ENCODE peak calls at places on chromosomes 13 and 19, in seven cellular contexts. One of them, this sample, is unnamed.

GRCh38 chr19:56810260-56810659 is 30.3 kb downstream of the PEG3 start:
- DNase-seq in GM06990: no peak
- DNase-seq in lower lobe of right lung: no peak
- DNase-seq in brain microvascular endothelial cell: no peak
- DNase-seq in cardiac muscle cell: no peak
- DNase-seq in tibial nerve: no peak
- DNase-seq in astrocyte of the spinal cord: no peak
- DNase-seq in this sample: no peak

GRCh38 chr19:2385053-2385721 is 25.1 kb downstream of the TMPRSS9 start:
- DNase-seq in GM06990: no peak
- DNase-seq in lower lobe of right lung: no peak
- DNase-seq in brain microvascular endothelial cell: peak
- DNase-seq in cardiac muscle cell: peak
- DNase-seq in tibial nerve: no peak
- DNase-seq in astrocyte of the spinal cord: peak
- DNase-seq in this sample: peak

GRCh38 chr13:26019881-26020535 is 31.8 kb downstream of the SHISA2 start:
- DNase-seq in GM06990: no peak
- DNase-seq in lower lobe of right lung: no peak
- DNase-seq in brain microvascular endothelial cell: peak
- DNase-seq in cardiac muscle cell: peak
- DNase-seq in tibial nerve: no peak
- DNase-seq in astrocyte of the spinal cord: peak
- DNase-seq in this sample: peak

GRCh38 chr13:18998389-18998788 is 183.2 kb downstream of the TUBA3C start:
- DNase-seq in GM06990: no peak
- DNase-seq in lower lobe of right lung: no peak
- DNase-seq in brain microvascular endothelial cell: no peak
- DNase-seq in cardiac muscle cell: no peak
- DNase-seq in tibial nerve: no peak
- DNase-seq in astrocyte of the spinal cord: no peak
- DNase-seq in this sample: no peak

GRCh38 chr19:2173841-2174577 is 10.3 kb downstream of the DOT1L start:
- DNase-seq in GM06990: no peak
- DNase-seq in lower lobe of right lung: no peak
- DNase-seq in brain microvascular endothelial cell: no peak
- DNase-seq in cardiac muscle cell: no peak
- DNase-seq in tibial nerve: no peak
- DNase-seq in astrocyte of the spinal cord: no peak
- DNase-seq in this sample: no peak

GRCh38 chr19:38001158-38001781 is 94.3 kb downstream of the SIPA1L3 start:
- DNase-seq in GM06990: no peak
- DNase-seq in lower lobe of right lung: no peak
- DNase-seq in brain microvascular endothelial cell: no peak
- DNase-seq in cardiac muscle cell: no peak
- DNase-seq in tibial nerve: no peak
- DNase-seq in astrocyte of the spinal cord: no peak
- DNase-seq in this sample: no peak

GRCh38 chr19:6216996-6217751 is 62.6 kb downstream of the MLLT1 start:
- DNase-seq in GM06990: no peak
- DNase-seq in lower lobe of right lung: peak
- DNase-seq in brain microvascular endothelial cell: peak
- DNase-seq in cardiac muscle cell: peak
- DNase-seq in tibial nerve: no peak
- DNase-seq in astrocyte of the spinal cord: peak
- DNase-seq in this sample: peak

GRCh38 chr13:46778879-46779278 is 18.1 kb downstream of the ESD start:
- DNase-seq in GM06990: no peak
- DNase-seq in lower lobe of right lung: no peak
- DNase-seq in brain microvascular endothelial cell: no peak
- DNase-seq in cardiac muscle cell: peak
- DNase-seq in tibial nerve: no peak
- DNase-seq in astrocyte of the spinal cord: peak
- DNase-seq in this sample: peak

GRCh38 chr19:728011-728410 is 19.3 kb downstream of the PALM start:
- DNase-seq in GM06990: no peak
- DNase-seq in lower lobe of right lung: peak
- DNase-seq in brain microvascular endothelial cell: no peak
- DNase-seq in cardiac muscle cell: peak
- DNase-seq in tibial nerve: no peak
- DNase-seq in astrocyte of the spinal cord: no peak
- DNase-seq in this sample: peak

GRCh38 chr19:31096047-31096446 is 253.2 kb downstream of the TSHZ3 start:
- DNase-seq in GM06990: no peak
- DNase-seq in lower lobe of right lung: no peak
- DNase-seq in brain microvascular endothelial cell: no peak
- DNase-seq in cardiac muscle cell: no peak
- DNase-seq in tibial nerve: no peak
- DNase-seq in astrocyte of the spinal cord: no peak
- DNase-seq in this sample: no peak

GRCh38 chr19:19636573-19636972 is 6.9 kb downstream of the GMIP start:
- DNase-seq in GM06990: no peak
- DNase-seq in lower lobe of right lung: no peak
- DNase-seq in brain microvascular endothelial cell: no peak
- DNase-seq in cardiac muscle cell: no peak
- DNase-seq in tibial nerve: no peak
- DNase-seq in astrocyte of the spinal cord: no peak
- DNase-seq in this sample: no peak

GRCh38 chr19:33616857-33617256 is 4.9 kb upstream of the CHST8 start:
- DNase-seq in GM06990: no peak
- DNase-seq in lower lobe of right lung: no peak
- DNase-seq in brain microvascular endothelial cell: no peak
- DNase-seq in cardiac muscle cell: no peak
- DNase-seq in tibial nerve: no peak
- DNase-seq in astrocyte of the spinal cord: no peak
- DNase-seq in this sample: no peak

GRCh38 chr13:85582890-85583289 is 216.3 kb downstream of the SLITRK6 start:
- DNase-seq in GM06990: no peak
- DNase-seq in lower lobe of right lung: no peak
- DNase-seq in brain microvascular endothelial cell: no peak
- DNase-seq in cardiac muscle cell: no peak
- DNase-seq in tibial nerve: no peak
- DNase-seq in astrocyte of the spinal cord: no peak
- DNase-seq in this sample: no peak

GRCh38 chr13:59112375-59112774 is 1051.4 kb downstream of the DIAPH3 start:
- DNase-seq in GM06990: no peak
- DNase-seq in lower lobe of right lung: no peak
- DNase-seq in brain microvascular endothelial cell: peak
- DNase-seq in cardiac muscle cell: peak
- DNase-seq in tibial nerve: no peak
- DNase-seq in astrocyte of the spinal cord: peak
- DNase-seq in this sample: peak

GRCh38 chr13:35857769-35858168 is 273.4 kb downstream of the DCLK1 start:
- DNase-seq in GM06990: no peak
- DNase-seq in lower lobe of right lung: no peak
- DNase-seq in brain microvascular endothelial cell: peak
- DNase-seq in cardiac muscle cell: peak
- DNase-seq in tibial nerve: no peak
- DNase-seq in astrocyte of the spinal cord: peak
- DNase-seq in this sample: peak

GRCh38 chr13:35859981-35860380 is 271.2 kb downstream of the DCLK1 start:
- DNase-seq in GM06990: no peak
- DNase-seq in lower lobe of right lung: no peak
- DNase-seq in brain microvascular endothelial cell: no peak
- DNase-seq in cardiac muscle cell: no peak
- DNase-seq in tibial nerve: no peak
- DNase-seq in astrocyte of the spinal cord: no peak
- DNase-seq in this sample: no peak

GRCh38 chr13:35856721-35857346 is 274.3 kb downstream of the DCLK1 start:
- DNase-seq in GM06990: no peak
- DNase-seq in lower lobe of right lung: no peak
- DNase-seq in brain microvascular endothelial cell: no peak
- DNase-seq in cardiac muscle cell: no peak
- DNase-seq in tibial nerve: no peak
- DNase-seq in astrocyte of the spinal cord: no peak
- DNase-seq in this sample: no peak

GRCh38 chr13:35858665-35859064 is 272.5 kb downstream of the DCLK1 start:
- DNase-seq in GM06990: no peak
- DNase-seq in lower lobe of right lung: no peak
- DNase-seq in brain microvascular endothelial cell: no peak
- DNase-seq in cardiac muscle cell: no peak
- DNase-seq in tibial nerve: no peak
- DNase-seq in astrocyte of the spinal cord: no peak
- DNase-seq in this sample: peak

DNA sequence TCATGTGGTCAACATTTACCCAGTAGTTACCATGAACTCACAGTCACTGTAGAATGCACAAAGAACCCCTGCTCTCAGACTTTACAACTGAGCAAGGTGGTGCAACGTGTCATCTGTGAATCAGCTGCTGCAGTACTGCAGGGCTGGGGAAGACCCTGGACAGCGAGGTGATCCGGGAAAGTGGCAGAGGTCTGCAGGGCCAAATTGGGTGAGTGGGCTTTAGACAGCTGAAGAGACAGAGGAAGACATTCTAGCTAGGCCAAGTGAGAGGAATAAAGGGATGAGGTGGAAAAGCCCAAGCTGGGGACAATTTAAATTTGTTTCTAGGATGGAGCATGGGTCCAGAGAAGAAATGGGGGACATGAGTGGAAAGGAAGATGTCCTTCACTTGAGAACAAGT is 270.5 kb downstream of the DCLK1 start:
- DNase-seq in GM06990: no peak
- DNase-seq in lower lobe of right lung: no peak
- DNase-seq in brain microvascular endothelial cell: no peak
- DNase-seq in cardiac muscle cell: no peak
- DNase-seq in tibial nerve: no peak
- DNase-seq in astrocyte of the spinal cord: no peak
- DNase-seq in this sample: peak
- TF ChIP-seq CTCF in GM06990: no peak
- TF ChIP-seq CTCF in lower lobe of right lung: no peak
- TF ChIP-seq CTCF in brain microvascular endothelial cell: no peak
- TF ChIP-seq CTCF in cardiac muscle cell: no peak
- TF ChIP-seq CTCF in tibial nerve: no peak
- TF ChIP-seq CTCF in astrocyte of the spinal cord: no peak
- TF ChIP-seq CTCF in this sample: no peak

GRCh38 chr19:42176649-42176989 is 40.9 kb downstream of the DEDD2 start:
- DNase-seq in GM06990: no peak
- DNase-seq in lower lobe of right lung: no peak
- DNase-seq in brain microvascular endothelial cell: no peak
- DNase-seq in cardiac muscle cell: no peak
- DNase-seq in tibial nerve: no peak
- DNase-seq in astrocyte of the spinal cord: no peak
- DNase-seq in this sample: no peak

GRCh38 chr19:42175335-42175734 is 42.1 kb downstream of the DEDD2 start:
- DNase-seq in GM06990: no peak
- DNase-seq in lower lobe of right lung: no peak
- DNase-seq in brain microvascular endothelial cell: no peak
- DNase-seq in cardiac muscle cell: no peak
- DNase-seq in tibial nerve: no peak
- DNase-seq in astrocyte of the spinal cord: no peak
- DNase-seq in this sample: no peak

GRCh38 chr19:42177686-42178019 is 39.8 kb downstream of the DEDD2 start:
- DNase-seq in GM06990: no peak
- DNase-seq in lower lobe of right lung: no peak
- DNase-seq in brain microvascular endothelial cell: no peak
- DNase-seq in cardiac muscle cell: no peak
- DNase-seq in tibial nerve: no peak
- DNase-seq in astrocyte of the spinal cord: no peak
- DNase-seq in this sample: no peak

GRCh38 chr19:42175952-42176648 is 41.4 kb downstream of the DEDD2 start:
- DNase-seq in GM06990: no peak
- DNase-seq in lower lobe of right lung: no peak
- DNase-seq in brain microvascular endothelial cell: no peak
- DNase-seq in cardiac muscle cell: peak
- DNase-seq in tibial nerve: no peak
- DNase-seq in astrocyte of the spinal cord: peak
- DNase-seq in this sample: peak

GRCh38 chr19:42176990-42177685 is 40.3 kb downstream of the DEDD2 start:
- DNase-seq in GM06990: peak
- DNase-seq in lower lobe of right lung: peak
- DNase-seq in brain microvascular endothelial cell: peak
- DNase-seq in cardiac muscle cell: peak
- DNase-seq in tibial nerve: peak
- DNase-seq in astrocyte of the spinal cord: peak
- DNase-seq in this sample: peak
- H3K4me3 ChIP-seq in GM06990: peak
- H3K4me3 ChIP-seq in lower lobe of right lung: peak
- H3K4me3 ChIP-seq in brain microvascular endothelial cell: peak
- H3K4me3 ChIP-seq in cardiac muscle cell: peak
- H3K4me3 ChIP-seq in tibial nerve: peak
- H3K4me3 ChIP-seq in astrocyte of the spinal cord: peak
- H3K4me3 ChIP-seq in this sample: peak

DNA sequence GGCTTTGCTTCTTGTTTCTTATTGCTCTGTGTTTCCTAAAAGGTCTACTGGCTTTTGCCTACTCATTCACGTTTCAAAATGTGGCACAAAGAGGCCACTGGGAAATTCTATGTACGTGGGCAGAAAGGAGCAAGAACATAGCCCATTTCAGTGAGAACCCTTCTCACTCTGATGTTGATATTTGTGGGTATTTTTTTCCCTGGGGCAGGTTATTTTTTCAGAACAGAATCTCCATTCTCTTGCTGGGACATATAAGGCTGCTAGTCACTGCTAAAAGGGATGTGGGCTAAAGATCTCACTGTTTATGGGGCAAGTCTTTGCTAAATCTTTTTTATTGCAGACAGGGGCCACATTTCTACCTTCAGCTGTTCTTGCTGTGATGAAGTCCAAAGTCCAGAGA is 27.1 kb downstream of the EDNRB start:
- DNase-seq in GM06990: no peak
- DNase-seq in lower lobe of right lung: no peak
- DNase-seq in brain microvascular endothelial cell: no peak
- DNase-seq in cardiac muscle cell: no peak
- DNase-seq in tibial nerve: no peak
- DNase-seq in astrocyte of the spinal cord: no peak
- DNase-seq in this sample: no peak
- TF ChIP-seq CTCF in GM06990: no peak
- TF ChIP-seq CTCF in lower lobe of right lung: no peak
- TF ChIP-seq CTCF in brain microvascular endothelial cell: no peak
- TF ChIP-seq CTCF in cardiac muscle cell: no peak
- TF ChIP-seq CTCF in tibial nerve: no peak
- TF ChIP-seq CTCF in astrocyte of the spinal cord: no peak
- TF ChIP-seq CTCF in this sample: no peak

DNA sequence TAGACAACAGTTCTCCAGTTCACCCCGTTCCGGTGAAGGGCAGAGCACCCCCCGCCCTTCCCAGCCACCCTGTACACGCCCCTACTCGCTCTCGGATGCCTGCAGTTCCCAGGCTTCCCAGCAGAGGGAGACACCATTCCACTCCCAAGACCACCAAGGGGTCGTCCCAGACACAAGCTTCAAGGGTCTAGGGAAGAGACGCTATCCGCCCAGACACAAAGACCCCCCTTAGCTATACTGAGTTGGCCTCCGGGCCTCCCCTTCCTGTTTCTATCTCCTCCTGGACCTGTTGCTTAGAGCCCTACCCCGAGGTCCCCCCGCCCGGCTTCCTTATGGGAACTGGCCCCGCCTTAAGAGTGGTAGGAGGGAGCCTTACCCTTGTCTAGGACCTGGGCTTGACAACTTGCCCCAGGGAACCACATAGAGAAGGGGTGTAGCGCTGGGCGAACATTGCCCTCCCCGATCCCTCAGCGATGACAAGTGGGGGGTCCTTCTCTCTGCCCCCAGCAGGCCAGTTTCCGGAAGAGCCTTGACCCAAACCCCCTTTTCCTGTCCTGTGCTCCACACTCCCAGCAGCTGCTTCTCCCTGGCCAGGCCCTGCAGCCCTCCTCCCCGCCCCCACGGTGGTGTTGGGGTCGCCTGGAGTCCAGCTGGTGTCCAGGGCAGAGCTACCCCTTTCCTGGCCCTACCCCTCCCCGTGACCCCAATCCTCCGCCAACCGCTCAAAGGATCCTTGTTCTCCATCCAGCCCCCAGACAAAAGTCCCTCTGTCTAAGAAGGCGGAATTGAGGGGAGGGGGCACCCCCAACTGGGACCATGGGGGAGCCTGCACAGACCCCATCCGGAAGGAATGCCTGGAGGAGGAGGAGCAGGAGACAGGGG is 726 bp upstream of the FXYD3 start:
- DNase-seq in GM06990: no peak
- DNase-seq in lower lobe of right lung: peak
- DNase-seq in brain microvascular endothelial cell: peak
- DNase-seq in cardiac muscle cell: peak
- DNase-seq in tibial nerve: peak
- DNase-seq in astrocyte of the spinal cord: peak
- DNase-seq in this sample: peak
- H3K4me3 ChIP-seq in GM06990: no peak
- H3K4me3 ChIP-seq in lower lobe of right lung: peak
- H3K4me3 ChIP-seq in brain microvascular endothelial cell: no peak
- H3K4me3 ChIP-seq in cardiac muscle cell: peak
- H3K4me3 ChIP-seq in tibial nerve: peak
- H3K4me3 ChIP-seq in astrocyte of the spinal cord: no peak
- H3K4me3 ChIP-seq in this sample: no peak